ENCODE peak calls at places on chromosome 16, in seven cellular contexts. D is stimulated activated CD8-positive, alpha-beta memory T cell treated with anti-CD3 and anti-CD28 coated beads, Interleukin-4, amount 100 ng/mL, for 1 hour; Y is mucosa of gallbladder; G is T-helper 9 cell; A is left ventricle myocardium superior; H is skeletal muscle cell; M is activated CD4-positive, alpha-beta T cell treated with anti-CD3 and anti-CD28 coated beads, Interleukin-2, amount 50 U/mL, for 24 hours. V is an unnamed sample.
A peak's percentile ranks its signal among the peaks of the same experiment; 100 is the strongest.

GRCh38 chr16:82425661-82426060 is 201.1 kb upstream of the CDH13 start:
- DNase-seq in D (no peak), Y (no peak), G (no peak), A (no peak), H (no peak), M (no peak), V (no peak)

GRCh38 chr16:68436581-68436980 is 11.7 kb downstream of the SMPD3 start:
- DNase-seq in D (no peak), Y (no peak), G (no peak), A (no peak), H (no peak), M (no peak), V (no peak)

GRCh38 chr16:60642956-60643355 is 1393.3 kb downstream of the CDH8 start:
- DNase-seq in D (no peak), Y (no peak), G (no peak), A (no peak), H (no peak), M (no peak), V (no peak)

GRCh38 chr16:74305286-74305685 is 8.7 kb downstream of the PSMD7 start:
- DNase-seq in D (no peak), Y (no peak), G (no peak), A (no peak), H (no peak), M (no peak), V (no peak)

GRCh38 chr16:27806388-27806787 is 256.4 kb downstream of the KATNIP start:
- DNase-seq in D (no peak), Y (no peak), G (no peak), A (no peak), H (no peak), M (no peak), V (no peak)

GRCh38 chr16:49811630-49812334 is 44.1 kb downstream of the ZNF423 start:
- DNase-seq in D (no peak), Y (no peak), G (no peak), A (peak; percentile 45), H (peak; percentile 11), M (no peak), V (no peak)

GRCh38 chr16:85269165-85269564 is 156.9 kb upstream of the CIBAR2 start:
- DNase-seq in D (no peak), Y (no peak), G (no peak), A (no peak), H (no peak), M (no peak), V (no peak)

GRCh38 chr16:83098536-83098935 is 471.8 kb downstream of the CDH13 start:
- DNase-seq in D (no peak), Y (no peak), G (no peak), A (no peak), H (no peak), M (no peak), V (no peak)

GRCh38 chr16:19520861-19521331 is 1.0 kb downstream of the GDE1 start:
- DNase-seq in D (no peak), Y (no peak), G (no peak), A (no peak), H (no peak), M (no peak), V (no peak)

GRCh38 chr16:56401482-56401881 is 23.9 kb downstream of the AMFR start:
- DNase-seq in D (no peak), Y (no peak), G (no peak), A (no peak), H (no peak), M (no peak), V (peak; percentile 21)

GRCh38 chr16:88466175-88466862 is 13.2 kb downstream of the ZFPM1 start:
- DNase-seq in D (no peak), Y (no peak), G (no peak), A (no peak), H (no peak), M (no peak), V (peak; percentile 71)

GRCh38 chr16:2584742-2585650 is 47.2 kb downstream of the PDPK1 start:
- DNase-seq in D (no peak), Y (peak; percentile 27), G (no peak), A (peak; percentile 79), H (no peak), M (no peak), V (no peak)

GRCh38 chr16:90044111-90044551 is 24.9 kb upstream of the DBNDD1 start:
- DNase-seq in D (no peak), Y (peak; percentile 76), G (no peak), A (no peak), H (no peak), M (no peak), V (no peak)

V was measured in GM12891.